ENCODE peak calls at places on chromosomes 12 and 14, in eight cellular contexts. P is HFFc6; T is tibial nerve; Y is lung; W is WERI-Rb-1; J is AG10803; B is activated CD8-positive, alpha-beta T cell treated with anti-CD3 and anti-CD28 coated beads for 36 hours; F is progenitor cell of endocrine pancreas. L is an unnamed sample.

GRCh38 chr14:105071942-105072341 is 6.7 kb upstream of the GPR132 start:
- DNase-seq in P (no peak), T (no peak), Y (no peak), W (no peak), J (no peak), B (no peak), F (no peak), L (no peak)

GRCh38 chr14:52840916-52841315 is 49.5 kb upstream of the GNPNAT1 start:
- DNase-seq in P (peak), T (peak), Y (no peak), W (no peak), J (peak), B (no peak), F (no peak), L (no peak)

GRCh38 chr12:115251727-115252126 is 567.8 kb upstream of the TBX3 start:
- DNase-seq in P (no peak), T (no peak), Y (no peak), W (no peak), J (no peak), B (no peak), F (no peak), L (no peak)

GRCh38 chr12:55687746-55688145 is 20.0 kb downstream of the ITGA7 start:
- DNase-seq in P (no peak), T (no peak), Y (no peak), W (no peak), J (no peak), B (peak), F (no peak), L (no peak)

GRCh38 chr12:51028126-51028810 is 2.1 kb upstream of the SLC11A2 start:
- DNase-seq in P (peak), T (peak), Y (peak), W (peak), J (peak), B (peak), F (no peak), L (no peak)

GRCh38 chr12:80059875-80060274 is 39.5 kb upstream of the OTOGL start:
- DNase-seq in P (no peak), T (no peak), Y (no peak), W (no peak), J (no peak), B (no peak), F (no peak), L (no peak)

GRCh38 chr12:2299207-2299606 is 246.4 kb downstream of the CACNA1C start:
- DNase-seq in P (no peak), T (no peak), Y (no peak), W (no peak), J (no peak), B (peak), F (no peak), L (no peak)

GRCh38 chr12:131139363-131140068 is 185.8 kb downstream of the ADGRD1 start:
- DNase-seq in P (no peak), T (no peak), Y (no peak), W (no peak), J (no peak), B (no peak), F (no peak), L (no peak)

GRCh38 chr14:21923820-21924219 is 250.2 kb upstream of the OR4E1 start:
- DNase-seq in P (no peak), T (no peak), Y (no peak), W (no peak), J (no peak), B (peak), F (no peak), L (no peak)

GRCh38 chr14:23066368-23066767 is 9.0 kb upstream of the CDH24 start:
- DNase-seq in P (no peak), T (no peak), Y (no peak), W (no peak), J (no peak), B (no peak), F (no peak), L (no peak)

GRCh38 chr12:46377678-46378077 is 5.1 kb upstream of the SLC38A2 start:
- DNase-seq in P (no peak), T (no peak), Y (no peak), W (no peak), J (no peak), B (peak), F (no peak), L (no peak)

GRCh38 chr14:105061428-105062047 is 3.7 kb downstream of the GPR132 start:
- DNase-seq in P (no peak), T (no peak), Y (no peak), W (no peak), J (no peak), B (peak), F (no peak), L (no peak)

GRCh38 chr14:64952598-64953309 is 10.2 kb upstream of the GPX2 start:
- DNase-seq in P (no peak), T (no peak), Y (no peak), W (no peak), J (no peak), B (peak), F (no peak), L (no peak)

GRCh38 chr12:54125950-54126695 is 62.7 kb downstream of the SMUG1 start:
- DNase-seq in P (no peak), T (peak), Y (no peak), W (peak), J (peak), B (peak), F (peak), L (no peak)

GRCh38 chr14:49770212-49770817 is 2.4 kb downstream of the KLHDC2 start:
- DNase-seq in P (no peak), T (no peak), Y (peak), W (no peak), J (peak), B (no peak), F (no peak), L (peak)

GRCh38 chr12:13337786-13338185 is 141.3 kb downstream of the EMP1 start:
- DNase-seq in P (no peak), T (no peak), Y (no peak), W (no peak), J (no peak), B (no peak), F (no peak), L (no peak)

GRCh38 chr14:85934886-85935254 is 404.9 kb downstream of the FLRT2 start:
- DNase-seq in P (no peak), T (no peak), Y (no peak), W (no peak), J (no peak), B (no peak), F (no peak), L (no peak)

GRCh38 chr14:42023452-42023851 is 416.8 kb downstream of the LRFN5 start:
- DNase-seq in P (no peak), T (no peak), Y (no peak), W (no peak), J (no peak), B (no peak), F (no peak), L (no peak)

GRCh38 chr14:103871596-103872480 is 24.5 kb upstream of the PPP1R13B start:
- DNase-seq in P (no peak), T (no peak), Y (peak), W (no peak), J (no peak), B (peak), F (peak), L (no peak)

GRCh38 chr14:70189678-70190077 is 927 bp upstream of the SLC8A3 start:
- DNase-seq in P (no peak), T (no peak), Y (no peak), W (no peak), J (no peak), B (no peak), F (no peak), L (no peak)

GRCh38 chr12:105317453-105317852 is 13.0 kb upstream of the C12orf75 start:
- DNase-seq in P (peak), T (no peak), Y (no peak), W (no peak), J (peak), B (no peak), F (no peak), L (no peak)

GRCh38 chr12:22069851-22070250 is 23.8 kb downstream of the CMAS start:
- DNase-seq in P (no peak), T (no peak), Y (no peak), W (no peak), J (no peak), B (no peak), F (no peak), L (no peak)

GRCh38 chr14:51335521-51335920 is 95.5 kb downstream of the TMX1 start:
- DNase-seq in P (no peak), T (peak), Y (no peak), W (no peak), J (peak), B (no peak), F (no peak), L (peak)

GRCh38 chr12:69687390-69687789 is 11.7 kb downstream of the BEST3 start:
- DNase-seq in P (no peak), T (no peak), Y (no peak), W (no peak), J (peak), B (no peak), F (no peak), L (no peak)

GRCh38 chr12:122943196-122943595 is 23.1 kb downstream of the ABCB9 start:
- DNase-seq in P (no peak), T (no peak), Y (no peak), W (no peak), J (no peak), B (no peak), F (no peak), L (no peak)

GRCh38 chr12:118061876-118062791 is 1.2 kb upstream of the WSB2 start:
- DNase-seq in P (peak), T (peak), Y (peak), W (peak), J (peak), B (peak), F (no peak), L (no peak)

GRCh38 chr12:108582509-108582908 is 15.4 kb downstream of the TMEM119 start:
- DNase-seq in P (no peak), T (no peak), Y (no peak), W (no peak), J (no peak), B (no peak), F (no peak), L (no peak)

GRCh38 chr12:93441111-93441616 is 583 bp downstream of the UBE2N start:
- DNase-seq in P (no peak), T (peak), Y (no peak), W (no peak), J (no peak), B (peak), F (no peak), L (no peak)

GRCh38 chr12:172732-173161 is 41.2 kb downstream of the SLC6A12 start:
- DNase-seq in P (no peak), T (no peak), Y (no peak), W (no peak), J (no peak), B (no peak), F (no peak), L (no peak)

DNA sequence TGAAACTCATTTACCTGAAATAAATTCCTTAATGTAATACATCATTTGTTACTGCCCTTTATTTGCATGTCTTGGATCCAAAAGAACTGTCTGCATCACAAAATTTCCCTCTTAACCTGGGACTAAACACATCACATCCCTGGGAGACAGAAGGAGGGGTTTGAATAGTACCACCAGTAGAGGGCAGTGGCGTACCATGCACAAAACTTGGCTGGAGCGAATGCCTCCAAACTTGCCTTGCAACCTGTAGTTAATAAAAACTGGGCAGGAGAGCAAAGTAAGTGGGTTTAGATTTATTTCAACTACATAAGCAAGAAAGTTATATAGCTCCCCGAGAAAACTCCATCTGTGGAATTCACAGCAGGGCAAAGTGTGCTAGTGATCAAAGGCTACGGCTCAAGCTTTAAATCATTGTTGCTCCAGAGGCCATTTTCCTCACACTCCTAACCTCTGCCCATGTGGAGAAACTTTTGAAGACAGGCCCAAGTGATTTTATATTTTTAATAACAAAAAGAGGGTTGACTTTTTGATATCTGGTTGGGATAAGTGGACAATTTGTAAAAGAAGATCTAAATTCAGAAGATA is 1176.7 kb upstream of the SEL1L start:
- DNase-seq in P (peak), T (peak), Y (peak), W (peak), J (peak), B (peak), F (peak), L (peak)
- TF ChIP-seq CTCF in P (peak), T (peak), Y (peak), W (peak), J (peak), B (peak), F (peak), L (peak)

DNA sequence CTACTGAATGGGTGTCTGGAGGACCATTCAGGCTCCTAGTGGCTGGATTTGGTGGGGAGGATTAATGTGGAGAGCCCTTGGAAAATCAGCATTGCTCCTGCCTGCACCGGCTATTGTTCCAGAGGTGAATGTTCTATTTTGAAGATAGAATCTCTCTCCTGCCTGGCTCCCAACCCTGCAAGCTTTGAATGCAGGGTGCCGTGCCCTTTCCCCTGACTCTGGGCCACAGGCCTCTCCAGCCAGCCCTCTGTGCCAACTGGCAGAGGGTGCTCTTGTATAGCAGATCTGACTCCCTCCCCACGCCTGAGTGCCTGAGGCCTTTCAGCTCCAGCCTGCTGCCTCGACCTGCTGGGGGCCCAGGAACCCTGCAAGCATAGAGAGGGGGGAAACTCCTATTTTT is 106.8 kb downstream of the TMEM260 start:
- DNase-seq in P (no peak), T (no peak), Y (no peak), W (peak), J (no peak), B (no peak), F (no peak), L (no peak)
- TF ChIP-seq CTCF in P (no peak), T (no peak), Y (no peak), W (peak), J (no peak), B (no peak), F (no peak), L (no peak)

GRCh38 chr14:102786758-102787157 is 9.5 kb downstream of the TRAF3 start:
- DNase-seq in P (no peak), T (no peak), Y (no peak), W (no peak), J (no peak), B (no peak), F (no peak), L (no peak)

GRCh38 chr14:102789349-102789748 is 12.1 kb downstream of the TRAF3 start:
- DNase-seq in P (no peak), T (no peak), Y (no peak), W (no peak), J (no peak), B (no peak), F (no peak), L (no peak)

GRCh38 chr14:102784892-102785597 is 7.8 kb downstream of the TRAF3 start:
- DNase-seq in P (no peak), T (no peak), Y (no peak), W (no peak), J (no peak), B (no peak), F (no peak), L (no peak)

GRCh38 chr14:102782974-102783373 is 5.7 kb downstream of the TRAF3 start:
- DNase-seq in P (no peak), T (no peak), Y (no peak), W (no peak), J (no peak), B (no peak), F (no peak), L (no peak)

DNA sequence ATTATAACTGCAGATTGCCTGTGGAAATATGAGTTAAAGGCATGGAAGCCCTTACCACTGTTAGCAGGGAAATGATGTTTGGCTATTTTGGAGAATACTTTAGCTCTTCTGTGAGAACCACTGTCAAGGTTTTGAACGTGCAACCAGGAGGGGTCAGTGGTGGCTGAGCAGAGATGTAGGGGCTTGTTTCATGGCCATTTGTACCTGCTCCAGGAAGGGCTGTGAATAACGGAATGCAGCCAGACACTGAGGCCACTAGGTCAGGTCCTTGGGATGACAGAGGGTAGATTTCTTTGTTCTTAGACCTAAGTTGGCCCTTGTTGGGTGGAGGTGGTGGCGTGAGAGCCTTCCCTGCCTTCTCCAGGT is 8.3 kb downstream of the TRAF3 start:
- DNase-seq in P (no peak), T (no peak), Y (no peak), W (no peak), J (no peak), B (no peak), F (no peak), L (no peak)
- TF ChIP-seq CTCF in P (no peak), T (no peak), Y (no peak), W (peak), J (no peak), B (no peak), F (no peak), L (no peak)

GRCh38 chr14:100307215-100308111 is 1.2 kb upstream of the SLC25A29 start:
- DNase-seq in P (no peak), T (peak), Y (no peak), W (peak), J (no peak), B (no peak), F (peak), L (no peak)

GRCh38 chr14:100306256-100306505 is at the start of gene SLC25A29:
- DNase-seq in P (no peak), T (no peak), Y (no peak), W (no peak), J (no peak), B (no peak), F (no peak), L (no peak)

GRCh38 chr14:100305446-100306255 is 593 bp downstream of the SLC25A29 start:
- DNase-seq in P (no peak), T (no peak), Y (no peak), W (peak), J (no peak), B (peak), F (peak), L (no peak)

GRCh38 chr14:100308112-100308792 is 2.0 kb upstream of the SLC25A29 start:
- DNase-seq in P (no peak), T (no peak), Y (no peak), W (no peak), J (no peak), B (no peak), F (no peak), L (no peak)

GRCh38 chr14:100306506-100307214 is 416 bp upstream of the SLC25A29 start:
- DNase-seq in P (peak), T (peak), Y (peak), W (peak), J (peak), B (peak), F (peak), L (peak)
- TF ChIP-seq CTCF in P (no peak), T (no peak), Y (no peak), W (no peak), J (no peak), B (no peak), F (no peak), L (no peak)

GRCh38 chr14:96486705-96487104 is 15.5 kb upstream of the PAPOLA start:
- DNase-seq in P (no peak), T (no peak), Y (no peak), W (no peak), J (no peak), B (no peak), F (no peak), L (no peak)
- TF ChIP-seq CTCF in P (no peak), T (no peak), Y (no peak), W (no peak), J (no peak), B (no peak), F (no peak), L (no peak)

GRCh38 chr12:49336645-49337584 is at the start of gene C1QL4:
- DNase-seq in P (peak), T (peak), Y (peak), W (peak), J (peak), B (peak), F (peak), L (no peak)
- TF ChIP-seq CTCF in P (peak), T (peak), Y (peak), W (peak), J (peak), B (peak), F (peak), L (peak)

DNA sequence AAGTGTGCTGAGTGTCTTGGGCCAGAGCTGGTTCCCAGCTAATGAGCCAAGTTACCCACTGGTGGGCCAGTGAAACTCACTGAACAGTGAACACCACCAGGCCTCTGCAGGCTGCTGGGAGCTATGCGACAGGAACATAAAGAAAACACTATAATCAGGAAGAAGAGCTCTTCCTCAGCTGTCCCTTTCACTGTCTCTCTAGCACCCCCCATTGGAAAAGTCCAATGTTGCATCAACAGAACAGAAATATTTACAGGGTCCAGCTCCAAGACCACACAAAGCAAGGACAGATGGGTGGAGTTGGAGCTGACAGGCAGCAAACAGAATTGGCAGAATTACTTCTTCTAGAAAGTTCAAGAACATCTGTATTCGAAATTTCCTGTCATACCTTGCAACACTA is 903.6 kb upstream of the TMEM132C start:
- DNase-seq in P (peak), T (no peak), Y (no peak), W (peak), J (no peak), B (no peak), F (no peak), L (no peak)
- TF ChIP-seq CTCF in P (peak), T (no peak), Y (no peak), W (peak), J (peak), B (no peak), F (peak), L (peak)

L was measured in AG09319.